ENCODE peak calls at places on chromosomes 13 and 19, in seven cellular contexts. P, S, M, N, C, K and Q are unnamed samples.

GRCh38 chr19:44447864-44448674 is at the start of gene ZNF229:
- DNase-seq in K (peak), P (peak), N (peak), M (peak), C (peak), S (peak), Q (peak)

GRCh38 chr19:10690351-10690781 is 10.9 kb upstream of the QTRT1 start:
- DNase-seq in K (no peak), S (no peak), N (peak), C (no peak), P (no peak), M (no peak), Q (no peak)

GRCh38 chr19:41734585-41734984 is 20.7 kb upstream of the CEACAM6 start:
- DNase-seq in M (no peak), P (no peak), N (no peak), C (no peak), S (no peak), K (no peak), Q (no peak)

GRCh38 chr13:37138917-37139316 is 33.5 kb upstream of the CSNK1A1L start:
- DNase-seq in C (no peak), K (no peak), M (no peak), S (no peak), N (no peak), P (no peak), Q (no peak)

GRCh38 chr13:75760182-75760981 is 124.3 kb downstream of the LMO7 start:
- DNase-seq in N (no peak), K (no peak), C (no peak), M (no peak), S (no peak), P (no peak), Q (no peak)

GRCh38 chr13:104773775-104774174 is 1707.6 kb upstream of the SLC10A2 start:
- DNase-seq in C (no peak), S (no peak), P (no peak), N (peak), M (no peak), K (peak), Q (peak)

GRCh38 chr13:112703935-112704633 is 14.2 kb downstream of the ATP11A start:
- DNase-seq in K (no peak), M (peak), C (no peak), N (no peak), S (no peak), P (no peak), Q (no peak)

GRCh38 chr19:6800991-6801396 is 28.5 kb downstream of the VAV1 start:
- DNase-seq in S (no peak), M (no peak), P (no peak), K (no peak), C (no peak), N (peak), Q (no peak)

GRCh38 chr13:35210234-35210633 is 266.3 kb downstream of the MAB21L1 start:
- DNase-seq in M (no peak), P (no peak), K (no peak), S (no peak), C (no peak), N (peak), Q (no peak)

GRCh38 chr13:52949744-52950143 is 78.9 kb upstream of the OLFM4 start:
- DNase-seq in P (no peak), C (no peak), S (peak), M (no peak), K (no peak), N (no peak), Q (no peak)

GRCh38 chr19:55467236-55468053 is 2.9 kb upstream of the C19orf85 start:
- DNase-seq in N (peak), P (peak), S (no peak), K (peak), M (peak), C (peak), Q (peak)

GRCh38 chr19:588093-588742 is 1.5 kb upstream of the HCN2 start:
- DNase-seq in C (peak), M (peak), S (peak), P (peak), K (peak), N (peak), Q (peak)

GRCh38 chr13:93145199-93145598 is 81.4 kb upstream of the GPC6 start:
- DNase-seq in C (no peak), N (no peak), S (no peak), M (no peak), K (peak), P (no peak), Q (no peak)

GRCh38 chr13:27001705-27002104 is 169.9 kb downstream of the USP12 start:
- DNase-seq in S (no peak), M (no peak), N (no peak), K (no peak), C (no peak), P (no peak), Q (no peak)

GRCh38 chr13:27359203-27359821 is 65.1 kb upstream of the GTF3A start:
- DNase-seq in K (peak), C (peak), S (peak), N (peak), P (peak), M (peak), Q (peak)

GRCh38 chr19:50932018-50932689 is 20.7 kb downstream of the KLK5 start:
- DNase-seq in S (peak), C (no peak), M (no peak), K (no peak), P (no peak), N (no peak), Q (no peak)

GRCh38 chr13:82627183-82627582 is 1255.1 kb downstream of the SLITRK1 start:
- DNase-seq in P (no peak), K (no peak), S (no peak), N (peak), C (no peak), M (no peak), Q (no peak)

GRCh38 chr19:48671456-48671995 is 1.3 kb downstream of the NTN5 start:
- DNase-seq in C (no peak), S (no peak), N (no peak), K (no peak), M (no peak), P (no peak), Q (no peak)

GRCh38 chr13:113526466-113527220 is 36.1 kb upstream of the DCUN1D2 start:
- DNase-seq in S (no peak), P (no peak), C (no peak), M (no peak), K (no peak), N (no peak), Q (no peak)

GRCh38 chr19:35807633-35808032 is 5.0 kb downstream of the PRODH2 start:
- DNase-seq in S (no peak), N (no peak), C (no peak), P (no peak), M (no peak), K (no peak), Q (no peak)

GRCh38 chr13:36673838-36674326 is at the start of gene SERTM1:
- DNase-seq in N (peak), S (no peak), P (peak), K (peak), C (peak), M (no peak), Q (peak)

GRCh38 chr13:110305949-110306339 is 1.0 kb downstream of the COL4A1 start:
- DNase-seq in S (no peak), C (no peak), K (no peak), M (no peak), P (no peak), N (peak), Q (no peak)

GRCh38 chr19:5192568-5192967 is 148.0 kb downstream of the PTPRS start:
- DNase-seq in C (no peak), P (peak), K (peak), M (no peak), S (no peak), N (no peak), Q (no peak)

GRCh38 chr19:44585371-44586141 is 27.8 kb upstream of the IGSF23 start:
- DNase-seq in P (no peak), S (no peak), N (peak), M (no peak), C (no peak), K (no peak), Q (no peak)

GRCh38 chr19:58007285-58007684 is 4.7 kb upstream of the ZNF606 start:
- DNase-seq in P (no peak), C (no peak), M (peak), N (no peak), K (peak), S (no peak), Q (no peak)

GRCh38 chr19:48186541-48186991 is 16.1 kb downstream of the ZSWIM9 start:
- DNase-seq in C (no peak), S (no peak), P (no peak), N (no peak), K (no peak), M (no peak), Q (no peak)

GRCh38 chr19:3501780-3502179 is 1.3 kb upstream of the DOHH start:
- DNase-seq in C (no peak), S (no peak), P (no peak), M (no peak), N (no peak), K (no peak), Q (no peak)

GRCh38 chr13:29801737-29802305 is 48.6 kb downstream of the UBL3 start:
- DNase-seq in P (no peak), M (no peak), C (no peak), K (peak), N (no peak), S (no peak), Q (no peak)
- TF ChIP-seq CTCF in P (no peak), M (no peak), C (no peak), K (no peak), N (no peak), S (no peak), Q (no peak)

GRCh38 chr13:30257433-30258099 is 49.8 kb downstream of the KATNAL1 start:
- DNase-seq in S (no peak), M (no peak), K (peak), N (peak), C (peak), P (peak), Q (no peak)

GRCh38 chr13:30255696-30256095 is 51.7 kb downstream of the KATNAL1 start:
- DNase-seq in K (no peak), M (no peak), C (no peak), N (peak), P (no peak), S (no peak), Q (no peak)

GRCh38 chr13:30253830-30254229 is 53.5 kb downstream of the KATNAL1 start:
- DNase-seq in N (no peak), P (no peak), M (no peak), C (no peak), S (no peak), K (no peak), Q (no peak)

GRCh38 chr13:30256713-30257432 is 50.5 kb downstream of the KATNAL1 start:
- DNase-seq in C (no peak), M (no peak), K (peak), N (peak), S (no peak), P (no peak), Q (no peak)
- TF ChIP-seq CTCF in C (no peak), M (peak), K (peak), N (peak), S (no peak), P (no peak), Q (no peak)

GRCh38 chr19:13622727-13623126 is 116.4 kb upstream of the CACNA1A start:
- DNase-seq in C (no peak), S (no peak), P (no peak), K (peak), M (no peak), N (no peak), Q (no peak)
- TF ChIP-seq CTCF in C (no peak), S (no peak), P (no peak), K (no peak), M (no peak), N (no peak), Q (no peak)

DNA sequence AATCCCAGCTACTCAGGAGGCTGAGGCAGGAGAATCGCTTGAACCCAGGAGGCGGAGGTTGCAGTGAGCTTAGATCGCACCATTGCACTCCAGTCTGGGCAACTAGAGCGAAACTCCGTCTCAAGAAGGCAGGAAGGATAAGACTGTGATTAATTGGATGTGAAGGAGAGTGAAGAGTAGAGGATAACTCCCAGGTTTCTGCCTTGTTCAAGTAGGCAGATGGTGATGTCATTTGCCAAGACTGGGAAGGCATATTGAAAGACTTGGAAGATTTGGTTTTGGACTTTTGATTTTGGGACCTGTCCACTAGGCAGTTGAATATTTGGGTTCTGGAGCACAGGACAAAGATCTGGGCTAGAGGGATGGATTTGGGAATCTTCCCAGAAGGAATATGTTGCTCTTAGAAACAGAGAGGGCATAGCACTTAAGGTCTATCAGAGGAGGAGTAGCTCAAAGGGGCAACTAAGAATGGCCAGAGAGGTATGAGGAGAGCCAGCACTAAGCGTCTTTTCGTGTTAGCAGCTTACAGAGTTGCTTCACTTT is 20.0 kb downstream of the GARRE1 start:
- DNase-seq in K (no peak), C (no peak), P (no peak), M (no peak), S (no peak), N (no peak), Q (no peak)
- TF ChIP-seq CTCF in K (no peak), C (no peak), P (no peak), M (no peak), S (no peak), N (peak), Q (no peak)

GRCh38 chr13:73767747-73768315 is 366.4 kb downstream of the KLF12 start:
- DNase-seq in M (peak), S (no peak), C (peak), P (peak), N (no peak), K (peak), Q (peak)
- TF ChIP-seq CTCF in M (no peak), S (no peak), C (peak), P (peak), N (peak), K (peak), Q (peak)

DNA sequence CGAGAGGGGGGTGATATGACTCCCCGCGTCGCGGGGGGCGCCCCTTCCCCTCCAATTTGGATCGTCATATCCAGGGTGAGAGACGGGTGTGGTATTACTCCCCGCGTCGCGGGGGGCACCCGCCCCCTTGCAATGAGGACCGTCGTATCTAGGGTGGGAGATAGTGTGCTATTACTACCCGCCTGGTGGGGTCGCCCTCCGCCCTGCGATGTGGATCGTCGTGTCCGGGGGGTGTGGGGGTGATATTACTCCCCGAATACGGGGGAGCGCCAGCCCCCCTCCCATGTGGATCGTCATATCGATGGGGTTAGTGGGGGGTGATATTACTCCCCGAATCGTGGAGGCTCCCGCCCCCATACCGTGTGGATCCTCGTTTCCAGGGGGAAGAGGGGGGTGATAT is 29.2 kb upstream of the RGCC start:
- DNase-seq in N (no peak), C (no peak), K (peak), P (no peak), M (no peak), S (no peak), Q (peak)
- TF ChIP-seq CTCF in N (peak), C (no peak), K (peak), P (peak), M (no peak), S (no peak), Q (peak)

DNA sequence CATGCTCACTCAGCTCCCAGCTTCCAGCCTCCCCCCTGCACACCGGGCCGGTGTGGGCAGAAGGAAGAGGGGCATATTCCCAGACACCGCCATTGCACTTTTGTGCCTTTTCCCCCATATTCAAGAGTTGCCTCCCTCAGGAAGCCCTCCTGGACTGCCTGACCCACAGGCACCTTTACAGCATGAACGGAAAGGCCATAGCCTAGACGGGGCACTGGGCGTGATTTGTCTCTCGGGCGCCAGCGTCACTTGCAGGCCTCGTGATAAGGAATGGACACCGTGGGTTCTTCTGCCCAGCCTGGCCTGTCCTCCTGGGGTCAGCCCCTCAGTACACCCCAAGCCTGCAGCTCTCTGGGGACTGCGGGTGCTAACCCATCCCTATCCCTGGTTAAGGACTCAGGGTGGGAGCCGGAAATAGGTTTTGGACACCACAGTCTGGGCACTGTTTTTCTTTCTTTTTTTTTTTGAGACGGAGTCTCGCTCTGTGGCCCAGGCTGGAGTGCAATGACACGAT is 933 bp upstream of the UQCR11 start:
- DNase-seq in K (no peak), M (no peak), C (no peak), N (no peak), S (no peak), P (no peak), Q (no peak)
- TF ChIP-seq CTCF in K (no peak), M (no peak), C (no peak), N (no peak), S (no peak), P (no peak), Q (no peak)